ENCODE peak calls at places on chromosomes 11 and 22, in four cellular contexts. V is K562, O is GM12878, Q is HepG2. R is an unnamed sample.

GRCh38 chr11:64268687-64269379 is 15.6 kb downstream of the BAD start:
- DNase-seq in V (peak; percentile 45), O (no peak), Q (peak; percentile 33), R (peak; percentile 53)

GRCh38 chr11:109303342-109303741 is 118.6 kb upstream of the C11orf87 start:
- DNase-seq in V (no peak), O (no peak), Q (no peak), R (no peak)

GRCh38 chr11:46120361-46120710 is 918 bp downstream of the PHF21A start:
- DNase-seq in V (peak; percentile 54), O (no peak), Q (no peak), R (no peak)

GRCh38 chr11:44944853-44945235 is 5.8 kb downstream of the TP53I11 start:
- DNase-seq in V (no peak), O (no peak), Q (no peak), R (no peak)

GRCh38 chr11:10294289-10294953 is 402 bp upstream of the SBF2 start:
- DNase-seq in V (peak; percentile 11), O (no peak), Q (no peak), R (peak; percentile 62)

GRCh38 chr11:28983780-28984179 is 875.6 kb downstream of the METTL15 start:
- DNase-seq in V (no peak), O (no peak), Q (no peak), R (no peak)

GRCh38 chr11:35579557-35580396 is 38.5 kb upstream of the FJX1 start:
- DNase-seq in V (peak; percentile 41), O (no peak), Q (peak; percentile 62), R (no peak)

GRCh38 chr22:48853627-48854240 is 973.9 kb downstream of the BRD1 start:
- DNase-seq in V (no peak), O (no peak), Q (no peak), R (no peak)

GRCh38 chr11:73271936-73272679 is at the start of gene P2RY6:
- DNase-seq in V (no peak), O (no peak), Q (peak; percentile 75), R (peak; percentile 28)

GRCh38 chr22:17106785-17107546 is 14.2 kb downstream of the TMEM121B start:
- DNase-seq in V (no peak), O (no peak), Q (no peak), R (no peak)

GRCh38 chr11:10725907-10726253 is 25.2 kb upstream of the CTR9 start:
- DNase-seq in V (no peak), O (no peak), Q (no peak), R (no peak)

GRCh38 chr11:67163006-67163405 is 43.9 kb downstream of the KDM2A start:
- DNase-seq in V (no peak), O (no peak), Q (no peak), R (no peak)

GRCh38 chr22:49942565-49943404 is 17.8 kb upstream of the PIM3 start:
- DNase-seq in V (no peak), O (no peak), Q (peak; percentile 92), R (no peak)

GRCh38 chr11:66235141-66235540 is 33.3 kb upstream of the RAB1B start:
- DNase-seq in V (no peak), O (no peak), Q (no peak), R (no peak)

GRCh38 chr11:15716550-15716949 is 601.8 kb downstream of the INSC start:
- DNase-seq in V (no peak), O (no peak), Q (no peak), R (no peak)

GRCh38 chr11:12827929-12828812 is 153.9 kb downstream of the TEAD1 start:
- DNase-seq in V (peak; percentile 67), O (no peak), Q (peak; percentile 66), R (peak; percentile 76)

GRCh38 chr11:28976801-28977145 is 868.6 kb downstream of the METTL15 start:
- DNase-seq in V (no peak), O (no peak), Q (no peak), R (no peak)

GRCh38 chr11:10323793-10324170 is 18.9 kb downstream of the ADM start:
- DNase-seq in V (no peak), O (no peak), Q (no peak), R (no peak)

GRCh38 chr11:827861-828167 is at the start of gene CRACR2B:
- DNase-seq in V (no peak), O (no peak), Q (no peak), R (no peak)

GRCh38 chr11:126507646-126508045 is 152.2 kb downstream of the ST3GAL4 start:
- DNase-seq in V (no peak), O (no peak), Q (no peak), R (no peak)

GRCh38 chr11:63840356-63841060 is 1.6 kb downstream of the MARK2 start:
- DNase-seq in V (no peak), O (no peak), Q (no peak), R (no peak)

GRCh38 chr11:125429807-125430678 is 66.0 kb downstream of the FEZ1 start:
- DNase-seq in V (no peak), O (no peak), Q (no peak), R (no peak)

GRCh38 chr22:31098633-31099110 is 8.7 kb downstream of the SELENOM start:
- DNase-seq in V (peak; percentile 89), O (no peak), Q (no peak), R (peak; percentile 94)

GRCh38 chr11:102142333-102142732 is 32.1 kb downstream of the YAP1 start:
- DNase-seq in V (no peak), O (no peak), Q (no peak), R (no peak)

GRCh38 chr11:111450480-111451320 is 61.5 kb downstream of the BTG4 start:
- DNase-seq in V (no peak), O (no peak), Q (no peak), R (no peak)

GRCh38 chr11:11476971-11477645 is 124.1 kb upstream of the CSNK2A3 start:
- DNase-seq in V (no peak), O (no peak), Q (no peak), R (no peak)

GRCh38 chr11:77262803-77263202 is 38.7 kb downstream of the GDPD4 start:
- DNase-seq in V (no peak), O (no peak), Q (no peak), R (no peak)

GRCh38 chr11:77253690-77254089 is 47.8 kb downstream of the GDPD4 start:
- DNase-seq in V (no peak), O (no peak), Q (no peak), R (no peak)

GRCh38 chr11:77259681-77260080 is 41.8 kb downstream of the GDPD4 start:
- DNase-seq in V (no peak), O (no peak), Q (no peak), R (no peak)
- TF ChIP-seq JUNB in V (no peak), O (no peak), Q (no peak), R (no peak)

DNA sequence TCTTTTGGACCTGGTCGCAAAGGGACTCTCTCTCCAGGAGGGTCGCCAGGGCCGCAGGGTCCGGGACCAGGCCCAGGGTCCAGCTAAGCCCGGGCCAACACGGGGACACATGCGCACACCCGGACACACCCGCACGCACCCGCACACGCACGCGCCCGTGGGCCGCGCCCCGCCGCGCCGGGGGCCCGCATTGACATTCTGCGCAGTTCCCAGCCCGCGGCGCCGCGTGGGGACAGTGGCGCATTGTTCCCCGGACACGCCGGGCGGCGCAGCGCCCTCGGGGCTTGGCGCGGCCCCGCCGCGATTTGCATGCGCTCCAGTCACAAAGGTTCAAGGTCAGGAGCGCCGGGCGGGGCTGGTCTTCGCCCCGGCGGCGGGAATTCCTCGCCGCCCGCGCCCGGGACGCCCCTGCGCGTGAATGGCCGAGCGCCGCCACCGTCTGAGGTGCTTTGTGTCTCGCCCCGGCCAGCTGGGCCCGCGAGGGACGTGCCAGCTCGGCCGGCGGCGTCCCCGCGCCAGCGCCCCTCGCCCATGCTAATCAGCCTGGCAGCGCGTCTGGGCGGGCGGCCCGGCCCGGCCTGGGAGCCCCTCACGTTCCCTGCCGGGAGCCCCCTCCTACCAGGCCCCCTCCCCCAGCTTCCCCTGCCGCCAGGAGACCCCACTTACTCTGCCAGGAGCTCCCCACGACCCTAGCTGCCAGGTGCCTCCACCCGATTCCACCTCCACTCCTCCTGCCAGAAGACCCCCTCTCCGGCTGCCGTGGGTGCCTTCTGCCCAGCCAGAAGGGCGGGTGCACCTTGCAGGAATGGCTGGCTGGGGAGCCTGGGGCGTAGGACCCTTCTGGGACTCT is 50.5 kb upstream of the WNT7B start:
- DNase-seq in V (peak; percentile 48), O (no peak), Q (peak; percentile 46), R (peak; percentile 59)
- TF ChIP-seq EZH2 in V (no peak), O (no peak), Q (peak; percentile 8), R (peak; percentile 10)

GRCh38 chr22:29842740-29843139 is 4.7 kb upstream of the ASCC2 start:
- DNase-seq in V (no peak), O (no peak), Q (peak; percentile 41), R (no peak)

GRCh38 chr22:29837780-29838598 is at the start of gene ASCC2:
- DNase-seq in V (peak; percentile 94), O (peak; percentile 91), Q (peak; percentile 96), R (peak; percentile 100)

GRCh38 chr22:29840498-29840897 is 2.4 kb upstream of the ASCC2 start:
- DNase-seq in V (peak; percentile 45), O (no peak), Q (no peak), R (no peak)

GRCh38 chr22:29842172-29842571 is 4.1 kb upstream of the ASCC2 start:
- DNase-seq in V (no peak), O (no peak), Q (no peak), R (no peak)

DNA sequence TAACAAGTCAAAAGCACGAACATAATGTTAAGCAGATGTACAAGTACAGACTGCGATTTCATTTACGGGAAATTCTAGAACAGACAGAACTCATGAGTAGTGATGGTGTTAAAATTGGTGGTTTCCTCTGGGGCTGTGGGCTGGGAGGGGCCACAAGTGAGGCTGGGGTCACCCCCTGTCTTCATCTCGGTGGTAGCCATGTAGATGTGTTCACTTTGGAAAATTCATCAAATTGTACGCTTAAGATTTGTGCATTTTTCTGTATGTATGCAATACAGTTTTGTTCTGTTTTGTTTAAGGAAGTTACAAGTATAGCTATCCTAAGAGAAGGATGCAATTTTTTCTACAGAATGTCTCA is 504 bp upstream of the ASCC2 start:
- DNase-seq in V (no peak), O (no peak), Q (no peak), R (no peak)
- TF ChIP-seq JUNB in V (no peak), O (no peak), Q (no peak), R (no peak)

GRCh38 chr11:8167796-8168195 is 1.0 kb downstream of the RIC3 start:
- DNase-seq in V (no peak), O (no peak), Q (no peak), R (no peak)

GRCh38 chr11:8168485-8169257 is at the start of gene RIC3:
- DNase-seq in V (no peak), O (no peak), Q (no peak), R (peak; percentile 79)
- TF ChIP-seq EZH2 in V (no peak), O (no peak), Q (no peak), R (no peak)

GRCh38 chr22:38114484-38115398 is 4.3 kb upstream of the BAIAP2L2 start:
- DNase-seq in V (peak; percentile 80), O (no peak), Q (peak; percentile 38), R (peak; percentile 89)
- TF ChIP-seq JUNB in V (no peak), O (no peak), Q (no peak), R (no peak)

R was measured in GM23338.